ENCODE peak calls at places on chromosomes 13 and 19, in four cellular contexts. D, X, K and E are unnamed samples.

GRCh38 chr19:8585894-8586750 is 8.9 kb upstream of the MYO1F start:
- DNase-seq in X (no peak), D (peak), K (no peak), E (peak)

GRCh38 chr19:37537391-37537947 is 30.7 kb downstream of the ZNF793 start:
- DNase-seq in K (no peak), X (no peak), D (no peak), E (no peak)

GRCh38 chr13:87295636-87296035 is 375.5 kb upstream of the SLITRK5 start:
- DNase-seq in K (no peak), D (no peak), X (no peak), E (no peak)

GRCh38 chr13:35794734-35795389 is 318.4 kb upstream of the MAB21L1 start:
- DNase-seq in X (peak), D (no peak), K (no peak), E (no peak)

GRCh38 chr19:10339380-10339960 is at the start of gene ICAM3:
- DNase-seq in D (no peak), K (no peak), X (no peak), E (no peak)

GRCh38 chr13:114313061-114313860 is 1.0 kb upstream of the CHAMP1 start:
- DNase-seq in K (no peak), X (peak), D (peak), E (peak)

GRCh38 chr19:12669272-12670158 is 2.9 kb downstream of the WDR83 start:
- DNase-seq in X (peak), D (peak), K (peak), E (peak)

GRCh38 chr19:5624154-5624663 is 1.3 kb downstream of the SAFB start:
- DNase-seq in D (peak), X (peak), K (peak), E (peak)

GRCh38 chr13:28704919-28705318 is 13.9 kb downstream of the SLC46A3 start:
- DNase-seq in D (no peak), X (no peak), K (no peak), E (no peak)

GRCh38 chr19:2982556-2982955 is 5.2 kb downstream of the TLE6 start:
- DNase-seq in D (no peak), K (no peak), X (no peak), E (no peak)

GRCh38 chr13:32426191-32426980 is 1.5 kb downstream of the N4BP2L1 start:
- DNase-seq in K (no peak), D (no peak), X (no peak), E (peak)

GRCh38 chr19:10601999-10602329 is 14.9 kb upstream of the AP1M2 start:
- DNase-seq in K (no peak), D (no peak), X (no peak), E (no peak)

GRCh38 chr19:57302020-57302465 is 18.2 kb upstream of the ZNF543 start:
- DNase-seq in K (no peak), X (peak), D (peak), E (no peak)

GRCh38 chr13:43301341-43301969 is 278.1 kb downstream of the DNAJC15 start:
- DNase-seq in X (peak), K (no peak), D (no peak), E (no peak)

GRCh38 chr13:29786698-29787097 is 63.7 kb downstream of the UBL3 start:
- DNase-seq in K (no peak), X (no peak), D (no peak), E (no peak)

GRCh38 chr19:3556978-3557460 is 367 bp downstream of the MFSD12 start:
- DNase-seq in K (peak), D (peak), X (peak), E (no peak)

GRCh38 chr19:35298561-35298972 is 6.6 kb downstream of the MAG start:
- DNase-seq in K (no peak), X (no peak), D (no peak), E (no peak)

GRCh38 chr13:36082396-36082795 is 48.8 kb downstream of the DCLK1 start:
- DNase-seq in D (no peak), X (no peak), K (no peak), E (no peak)

GRCh38 chr19:38360351-38360750 is 14.0 kb upstream of the PSMD8 start:
- DNase-seq in X (no peak), D (no peak), K (no peak), E (no peak)

GRCh38 chr19:11091343-11092153 is 2.3 kb downstream of the LDLR start:
- DNase-seq in K (peak), D (no peak), X (peak), E (peak)

GRCh38 chr19:32129141-32129540 is 216.3 kb upstream of the ZNF507 start:
- DNase-seq in K (no peak), X (no peak), D (no peak), E (no peak)

GRCh38 chr19:5109560-5109959 is 140.6 kb downstream of the KDM4B start:
- DNase-seq in X (no peak), K (no peak), D (no peak), E (no peak)

GRCh38 chr13:23558675-23559536 is 11.3 kb upstream of the TNFRSF19 start:
- DNase-seq in X (peak), D (peak), K (peak), E (peak)

GRCh38 chr13:46166947-46167610 is 14.9 kb downstream of the LCP1 start:
- DNase-seq in D (no peak), X (no peak), K (no peak), E (no peak)

GRCh38 chr13:43303040-43303729 is 279.8 kb downstream of the DNAJC15 start:
- DNase-seq in K (peak), X (peak), D (peak), E (peak)

GRCh38 chr13:39490136-39490535 is 112.9 kb downstream of the LHFPL6 start:
- DNase-seq in D (no peak), K (no peak), X (no peak), E (no peak)

GRCh38 chr13:27455331-27455855 is 5.0 kb upstream of the MTIF3 start:
- DNase-seq in K (no peak), D (no peak), X (no peak), E (no peak)

GRCh38 chr19:51573331-51573730 is 2.2 kb downstream of the ZNF175 start:
- DNase-seq in K (no peak), X (peak), D (no peak), E (no peak)

GRCh38 chr19:51571599-51571998 is 516 bp downstream of the ZNF175 start:
- DNase-seq in X (peak), K (no peak), D (no peak), E (no peak)

GRCh38 chr19:51572415-51572814 is 1.3 kb downstream of the ZNF175 start:
- DNase-seq in K (no peak), D (no peak), X (peak), E (no peak)

GRCh38 chr19:51572908-51573307 is 1.8 kb downstream of the ZNF175 start:
- DNase-seq in X (peak), K (no peak), D (no peak), E (no peak)

DNA sequence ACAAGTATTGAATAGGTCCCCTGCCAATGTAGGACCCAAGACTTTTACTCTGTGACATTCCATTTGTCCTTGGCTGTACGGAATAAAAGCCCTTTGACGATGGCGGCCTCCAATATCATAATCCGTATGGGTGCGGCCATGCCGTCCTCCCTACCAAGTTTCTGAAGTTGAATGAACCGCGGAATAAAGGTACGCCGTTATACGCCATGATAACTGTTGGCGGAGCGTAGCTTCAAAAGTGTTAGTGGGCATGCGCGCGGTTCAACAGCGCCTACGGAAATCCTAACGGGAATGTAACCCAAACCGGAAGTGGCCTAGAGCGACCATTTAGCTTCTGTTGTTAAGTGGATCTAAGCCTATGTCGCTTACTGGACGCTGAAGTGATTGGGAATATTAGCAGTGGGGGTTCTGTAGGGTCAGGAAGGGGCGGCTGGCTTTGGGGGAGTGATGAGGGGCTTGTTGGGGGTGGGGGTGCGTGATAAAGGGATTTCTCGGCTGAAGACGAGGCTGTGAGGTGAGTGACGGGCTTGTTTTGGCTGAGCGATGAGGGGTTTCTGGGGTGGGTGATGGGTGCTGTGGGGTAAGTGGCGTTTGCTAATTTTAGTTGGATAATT is at the start of gene ZNF175:
- DNase-seq in X (peak), D (peak), K (peak), E (peak)
- TF ChIP-seq POLR2A in X (peak), D (no peak), K (no peak), E (no peak)

GRCh38 chr13:49938274-49938673 is 2.1 kb upstream of the SPRYD7 start:
- DNase-seq in K (no peak), X (no peak), D (no peak), E (no peak)

GRCh38 chr13:49935171-49936084 is 712 bp downstream of the SPRYD7 start:
- DNase-seq in X (peak), K (peak), D (peak), E (peak)

GRCh38 chr13:49938921-49939320 is 2.8 kb upstream of the SPRYD7 start:
- DNase-seq in X (no peak), D (no peak), K (no peak), E (peak)

GRCh38 chr13:49936943-49937273 is 768 bp upstream of the SPRYD7 start:
- DNase-seq in D (no peak), X (no peak), K (no peak), E (no peak)

DNA sequence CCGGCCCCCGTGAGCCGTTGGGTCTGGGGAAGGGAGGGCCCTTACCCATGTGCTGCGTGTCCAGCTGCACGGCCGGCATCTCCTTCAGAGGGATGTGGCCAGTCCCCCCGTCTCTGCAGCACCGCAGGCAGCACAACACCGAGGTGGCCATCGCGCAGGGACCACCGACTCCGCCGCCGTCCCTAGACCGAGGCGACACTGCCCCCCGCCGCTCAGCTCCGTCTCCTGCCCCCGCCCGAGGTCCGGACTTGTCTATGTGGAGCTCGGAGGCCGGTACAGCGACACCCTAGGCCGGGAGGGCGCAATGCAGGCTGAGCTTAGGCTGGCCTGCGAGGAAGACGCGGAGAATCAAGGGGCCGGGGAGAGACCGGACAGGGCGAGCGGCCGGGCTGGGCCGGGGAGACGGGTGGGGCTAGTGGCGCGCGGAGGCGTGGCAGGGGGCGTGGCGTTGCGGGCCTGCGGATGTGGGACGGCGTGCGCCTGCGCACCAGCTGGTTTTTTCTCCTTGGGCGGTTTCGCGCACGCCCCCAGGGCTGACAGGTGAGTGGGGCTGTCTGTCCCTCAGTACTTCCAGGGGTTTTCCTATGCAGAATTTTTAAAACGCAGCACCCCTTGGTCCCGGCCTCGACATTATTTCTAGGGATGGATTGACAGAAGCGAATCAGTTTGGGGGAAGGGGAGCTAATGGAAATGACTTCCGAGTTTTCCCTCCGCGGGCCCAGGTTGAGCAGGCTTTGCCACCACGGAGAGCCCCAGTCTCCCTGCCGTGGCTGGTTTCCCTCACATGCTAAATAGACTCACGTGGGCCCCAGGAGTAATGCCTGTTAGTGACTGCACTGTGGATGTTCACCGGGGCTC is at the start of gene SPRYD7:
- DNase-seq in K (peak), X (peak), D (peak), E (peak)
- TF ChIP-seq POLR2A in K (peak), X (peak), D (no peak), E (no peak)

GRCh38 chr19:47226426-47227346 is 4.3 kb downstream of the BBC3 start:
- DNase-seq in D (peak), X (peak), K (peak), E (peak)
- TF ChIP-seq POLR2A in D (no peak), X (peak), K (peak), E (no peak)

GRCh38 chr13:110280996-110281688 is 25.8 kb downstream of the COL4A1 start:
- DNase-seq in K (peak), X (no peak), D (no peak), E (peak)
- TF ChIP-seq POLR2A in K (no peak), X (no peak), D (no peak), E (no peak)

GRCh38 chr19:42269518-42270345 is 680 bp downstream of the CIC start:
- DNase-seq in K (peak), D (no peak), X (no peak), E (no peak)
- TF ChIP-seq POLR2A in K (no peak), D (no peak), X (no peak), E (no peak)